ENCODE peak calls at places on chromosomes 5 and 9, in nine cellular contexts. One of them, this sample, is unnamed.

GRCh38 chr9:120411862-120412424 is 168.0 kb downstream of the CDK5RAP2 start:
- DNase-seq in stimulated activated CD4-positive, alpha-beta T cell treated with anti-CD3 and anti-CD28 coated beads, Interleukin-12 subunit alpha, Interleukin-12 subunit beta, amount 100 ng/mL, for 48 hours: no peak
- DNase-seq in SHP77: no peak
- DNase-seq in GM23248: no peak
- DNase-seq in activated T-cell treated with anti-CD3 and anti-CD28 coated beads, Interleukin-2, amount 50 U/mL, for 72 hours: no peak
- DNase-seq in naive B cell: no peak
- DNase-seq in AG09309: no peak
- DNase-seq in stimulated activated CD8-positive, alpha-beta memory T cell treated with anti-CD3 and anti-CD28 coated beads, Interleukin-15, amount 100 ng/mL, for 24 hours: no peak
- DNase-seq in COR-L47: no peak
- DNase-seq in this sample: no peak

GRCh38 chr9:113957778-113958430 is 81.8 kb downstream of the ZNF618 start:
- DNase-seq in stimulated activated CD4-positive, alpha-beta T cell treated with anti-CD3 and anti-CD28 coated beads, Interleukin-12 subunit alpha, Interleukin-12 subunit beta, amount 100 ng/mL, for 48 hours: no peak
- DNase-seq in activated T-cell treated with anti-CD3 and anti-CD28 coated beads, Interleukin-2, amount 50 U/mL, for 72 hours: no peak
- DNase-seq in naive B cell: no peak
- DNase-seq in COR-L47: no peak
- DNase-seq in stimulated activated CD8-positive, alpha-beta memory T cell treated with anti-CD3 and anti-CD28 coated beads, Interleukin-15, amount 100 ng/mL, for 24 hours: no peak
- DNase-seq in GM23248: peak
- DNase-seq in SHP77: no peak
- DNase-seq in AG09309: peak
- DNase-seq in this sample: peak

GRCh38 chr9:133514475-133515239 is 10.1 kb downstream of the MYMK start:
- DNase-seq in SHP77: peak
- DNase-seq in GM23248: no peak
- DNase-seq in AG09309: no peak
- DNase-seq in activated T-cell treated with anti-CD3 and anti-CD28 coated beads, Interleukin-2, amount 50 U/mL, for 72 hours: no peak
- DNase-seq in naive B cell: no peak
- DNase-seq in stimulated activated CD8-positive, alpha-beta memory T cell treated with anti-CD3 and anti-CD28 coated beads, Interleukin-15, amount 100 ng/mL, for 24 hours: no peak
- DNase-seq in COR-L47: peak
- DNase-seq in stimulated activated CD4-positive, alpha-beta T cell treated with anti-CD3 and anti-CD28 coated beads, Interleukin-12 subunit alpha, Interleukin-12 subunit beta, amount 100 ng/mL, for 48 hours: no peak
- DNase-seq in this sample: no peak

GRCh38 chr5:29524197-29524596 is 1669.3 kb upstream of the CDH6 start:
- DNase-seq in activated T-cell treated with anti-CD3 and anti-CD28 coated beads, Interleukin-2, amount 50 U/mL, for 72 hours: no peak
- DNase-seq in COR-L47: no peak
- DNase-seq in GM23248: no peak
- DNase-seq in stimulated activated CD8-positive, alpha-beta memory T cell treated with anti-CD3 and anti-CD28 coated beads, Interleukin-15, amount 100 ng/mL, for 24 hours: no peak
- DNase-seq in SHP77: no peak
- DNase-seq in naive B cell: no peak
- DNase-seq in AG09309: no peak
- DNase-seq in stimulated activated CD4-positive, alpha-beta T cell treated with anti-CD3 and anti-CD28 coated beads, Interleukin-12 subunit alpha, Interleukin-12 subunit beta, amount 100 ng/mL, for 48 hours: no peak
- DNase-seq in this sample: no peak

GRCh38 chr9:87792831-87793288 is 66.9 kb downstream of the CTSL start:
- DNase-seq in stimulated activated CD8-positive, alpha-beta memory T cell treated with anti-CD3 and anti-CD28 coated beads, Interleukin-15, amount 100 ng/mL, for 24 hours: no peak
- DNase-seq in naive B cell: no peak
- DNase-seq in GM23248: peak
- DNase-seq in stimulated activated CD4-positive, alpha-beta T cell treated with anti-CD3 and anti-CD28 coated beads, Interleukin-12 subunit alpha, Interleukin-12 subunit beta, amount 100 ng/mL, for 48 hours: peak
- DNase-seq in AG09309: peak
- DNase-seq in activated T-cell treated with anti-CD3 and anti-CD28 coated beads, Interleukin-2, amount 50 U/mL, for 72 hours: peak
- DNase-seq in SHP77: peak
- DNase-seq in COR-L47: no peak
- DNase-seq in this sample: peak

GRCh38 chr5:109324941-109325340 is 84.8 kb downstream of the PJA2 start:
- DNase-seq in COR-L47: no peak
- DNase-seq in stimulated activated CD8-positive, alpha-beta memory T cell treated with anti-CD3 and anti-CD28 coated beads, Interleukin-15, amount 100 ng/mL, for 24 hours: no peak
- DNase-seq in AG09309: no peak
- DNase-seq in activated T-cell treated with anti-CD3 and anti-CD28 coated beads, Interleukin-2, amount 50 U/mL, for 72 hours: no peak
- DNase-seq in GM23248: no peak
- DNase-seq in stimulated activated CD4-positive, alpha-beta T cell treated with anti-CD3 and anti-CD28 coated beads, Interleukin-12 subunit alpha, Interleukin-12 subunit beta, amount 100 ng/mL, for 48 hours: no peak
- DNase-seq in SHP77: no peak
- DNase-seq in naive B cell: no peak
- DNase-seq in this sample: no peak

GRCh38 chr5:91885291-91886265 is 502.5 kb upstream of the ARRDC3 start:
- DNase-seq in COR-L47: peak
- DNase-seq in AG09309: no peak
- DNase-seq in SHP77: no peak
- DNase-seq in activated T-cell treated with anti-CD3 and anti-CD28 coated beads, Interleukin-2, amount 50 U/mL, for 72 hours: no peak
- DNase-seq in stimulated activated CD8-positive, alpha-beta memory T cell treated with anti-CD3 and anti-CD28 coated beads, Interleukin-15, amount 100 ng/mL, for 24 hours: no peak
- DNase-seq in naive B cell: no peak
- DNase-seq in stimulated activated CD4-positive, alpha-beta T cell treated with anti-CD3 and anti-CD28 coated beads, Interleukin-12 subunit alpha, Interleukin-12 subunit beta, amount 100 ng/mL, for 48 hours: no peak
- DNase-seq in GM23248: no peak
- DNase-seq in this sample: no peak

GRCh38 chr9:69867081-69867814 is 46.6 kb downstream of the CFAP95 start:
- DNase-seq in naive B cell: no peak
- DNase-seq in activated T-cell treated with anti-CD3 and anti-CD28 coated beads, Interleukin-2, amount 50 U/mL, for 72 hours: no peak
- DNase-seq in COR-L47: no peak
- DNase-seq in AG09309: no peak
- DNase-seq in stimulated activated CD8-positive, alpha-beta memory T cell treated with anti-CD3 and anti-CD28 coated beads, Interleukin-15, amount 100 ng/mL, for 24 hours: no peak
- DNase-seq in SHP77: no peak
- DNase-seq in stimulated activated CD4-positive, alpha-beta T cell treated with anti-CD3 and anti-CD28 coated beads, Interleukin-12 subunit alpha, Interleukin-12 subunit beta, amount 100 ng/mL, for 48 hours: no peak
- DNase-seq in GM23248: no peak
- DNase-seq in this sample: no peak

GRCh38 chr9:131982683-131983239 is 96.9 kb downstream of the MED27 start:
- DNase-seq in stimulated activated CD8-positive, alpha-beta memory T cell treated with anti-CD3 and anti-CD28 coated beads, Interleukin-15, amount 100 ng/mL, for 24 hours: no peak
- DNase-seq in activated T-cell treated with anti-CD3 and anti-CD28 coated beads, Interleukin-2, amount 50 U/mL, for 72 hours: no peak
- DNase-seq in stimulated activated CD4-positive, alpha-beta T cell treated with anti-CD3 and anti-CD28 coated beads, Interleukin-12 subunit alpha, Interleukin-12 subunit beta, amount 100 ng/mL, for 48 hours: no peak
- DNase-seq in AG09309: no peak
- DNase-seq in COR-L47: no peak
- DNase-seq in GM23248: peak
- DNase-seq in naive B cell: no peak
- DNase-seq in SHP77: no peak
- DNase-seq in this sample: no peak

GRCh38 chr9:107219486-107219853 is 63.6 kb upstream of the RAD23B start:
- DNase-seq in GM23248: no peak
- DNase-seq in COR-L47: no peak
- DNase-seq in stimulated activated CD4-positive, alpha-beta T cell treated with anti-CD3 and anti-CD28 coated beads, Interleukin-12 subunit alpha, Interleukin-12 subunit beta, amount 100 ng/mL, for 48 hours: no peak
- DNase-seq in stimulated activated CD8-positive, alpha-beta memory T cell treated with anti-CD3 and anti-CD28 coated beads, Interleukin-15, amount 100 ng/mL, for 24 hours: no peak
- DNase-seq in SHP77: no peak
- DNase-seq in naive B cell: no peak
- DNase-seq in AG09309: no peak
- DNase-seq in activated T-cell treated with anti-CD3 and anti-CD28 coated beads, Interleukin-2, amount 50 U/mL, for 72 hours: no peak
- DNase-seq in this sample: no peak